ENCODE peak calls at places on chromosome 18, in four cellular contexts. Q is A172, R is substantia nigra, L is H54. G is an unnamed sample.

GRCh38 chr18:13993730-13994129 is 78.4 kb upstream of the MC2R start:
- DNase-seq in Q (no peak), R (no peak), L (no peak), G (no peak)

GRCh38 chr18:52546686-52547346 is 206.8 kb downstream of the DCC start:
- DNase-seq in Q (no peak), R (no peak), L (no peak), G (no peak)

GRCh38 chr18:70390366-70391090 is 101.7 kb downstream of the SOCS6 start:
- DNase-seq in Q (no peak), R (no peak), L (no peak), G (no peak)

GRCh38 chr18:50665015-50665414 is 105.1 kb downstream of the MAPK4 start:
- DNase-seq in Q (no peak), R (no peak), L (no peak), G (no peak)

GRCh38 chr18:63994783-63995399 is 25.0 kb downstream of the SERPINB8 start:
- DNase-seq in Q (peak; percentile 17), R (no peak), L (peak; percentile 20), G (peak; percentile 18)

GRCh38 chr18:78692105-78692504 is 287.5 kb upstream of the SALL3 start:
- DNase-seq in Q (no peak), R (no peak), L (no peak), G (no peak)

GRCh38 chr18:5967666-5968065 is 72.3 kb upstream of the TMEM200C start:
- DNase-seq in Q (no peak), R (no peak), L (no peak), G (no peak)

GRCh38 chr18:24818451-24818850 is 358.0 kb downstream of the HRH4 start:
- DNase-seq in Q (no peak), R (peak; percentile 47), L (no peak), G (no peak)

GRCh38 chr18:76530846-76531245 is 35.8 kb upstream of the ZNF516 start:
- DNase-seq in Q (no peak), R (no peak), L (no peak), G (no peak)

GRCh38 chr18:33716061-33716683 is 138.2 kb downstream of the ASXL3 start:
- DNase-seq in Q (no peak), R (no peak), L (no peak), G (no peak)